ENCODE peak calls at places on chromosomes 13 and 19, in ten cellular contexts. L is endothelial cell of umbilical vein, R is vagina, Z is upper lobe of left lung, D is K562, O is HL-60, V is HCT116, N is Panc1, W is breast epithelium, P is stomach. G is an unnamed sample.

GRCh38 chr13:113532156-113532806 is 41.8 kb upstream of the DCUN1D2 start:
- DNase-seq in V (no peak), W (no peak), N (no peak), R (no peak), D (no peak), L (no peak), O (no peak), P (no peak), Z (no peak), G (no peak)

GRCh38 chr13:102620512-102620911 is 23.7 kb downstream of the TPP2 start:
- DNase-seq in V (no peak), N (no peak), W (no peak), Z (no peak), R (no peak), O (no peak), L (no peak), D (no peak), P (no peak), G (no peak)

GRCh38 chr19:45455707-45456499 is 11.9 kb upstream of the FOSB start:
- DNase-seq in D (peak; percentile 88), N (peak; percentile 92), L (peak; percentile 98), O (peak; percentile 96), V (peak; percentile 95), W (peak; percentile 98), P (peak; percentile 95), Z (peak; percentile 94), R (no peak), G (peak; percentile 94)

GRCh38 chr13:45331981-45332830 is 8.8 kb downstream of the TPT1 start:
- DNase-seq in Z (no peak), N (no peak), R (no peak), D (no peak), P (no peak), W (no peak), L (peak; percentile 58), O (no peak), V (peak; percentile 85), G (no peak)

GRCh38 chr13:110616103-110617101 is 1.1 kb downstream of the NAXD start:
- DNase-seq in W (peak; percentile 57), L (peak; percentile 38), R (no peak), P (peak; percentile 55), D (peak; percentile 53), V (peak; percentile 27), N (no peak), Z (no peak), O (no peak), G (no peak)

GRCh38 chr13:101424381-101425155 is 8.3 kb upstream of the NALCN start:
- DNase-seq in Z (no peak), L (peak; percentile 29), R (no peak), D (no peak), W (peak; percentile 54), P (no peak), O (no peak), V (no peak), N (no peak), G (no peak)

GRCh38 chr19:29596885-29597525 is 9.1 kb upstream of the POP4 start:
- DNase-seq in L (no peak), V (no peak), D (no peak), N (peak; percentile 33), O (no peak), P (no peak), Z (no peak), R (no peak), W (no peak), G (no peak)

GRCh38 chr13:43041368-43041921 is 18.1 kb downstream of the DNAJC15 start:
- DNase-seq in L (no peak), V (no peak), N (no peak), Z (no peak), R (no peak), D (no peak), O (no peak), P (no peak), W (no peak), G (no peak)

GRCh38 chr19:34676697-34677385 is at the start of gene SCGB2B2:
- DNase-seq in W (no peak), O (no peak), N (no peak), L (no peak), D (no peak), R (no peak), P (no peak), Z (no peak), V (peak; percentile 80), G (no peak)

GRCh38 chr13:93700115-93700514 is 473.5 kb downstream of the GPC6 start:
- DNase-seq in V (no peak), L (no peak), R (no peak), O (no peak), Z (no peak), P (no peak), W (no peak), D (no peak), N (no peak), G (no peak)

GRCh38 chr13:109628251-109628699 is 158.1 kb downstream of the IRS2 start:
- DNase-seq in D (no peak), L (no peak), Z (no peak), W (no peak), P (no peak), N (peak; percentile 10), O (no peak), V (no peak), R (no peak), G (no peak)

GRCh38 chr13:110799246-110800236 is 86.0 kb downstream of the ING1 start:
- DNase-seq in Z (no peak), O (no peak), D (no peak), V (no peak), L (peak; percentile 24), W (no peak), P (no peak), N (no peak), R (no peak), G (peak; percentile 75)

GRCh38 chr13:79870123-79870522 is 389.2 kb downstream of the NDFIP2 start:
- DNase-seq in Z (no peak), P (no peak), D (no peak), L (peak; percentile 68), O (no peak), R (no peak), N (no peak), W (no peak), V (no peak), G (no peak)

GRCh38 chr19:782195-783043 is 14.8 kb upstream of the PTBP1 start:
- DNase-seq in R (no peak), L (peak; percentile 66), O (no peak), V (no peak), Z (no peak), W (no peak), P (peak; percentile 53), D (no peak), N (no peak), G (peak; percentile 73)

GRCh38 chr13:52847682-52848432 is 583 bp downstream of the PCDH8 start:
- DNase-seq in P (no peak), O (no peak), V (no peak), N (no peak), L (no peak), R (no peak), Z (peak; percentile 81), W (no peak), D (no peak), G (no peak)

GRCh38 chr13:36190771-36191170 is 23.6 kb downstream of the SOHLH2 start:
- DNase-seq in V (no peak), P (no peak), R (no peak), W (no peak), N (no peak), L (no peak), D (no peak), Z (no peak), O (no peak), G (no peak)

GRCh38 chr19:33446918-33447293 is 73.4 kb downstream of the CEBPG start:
- DNase-seq in Z (no peak), N (no peak), V (no peak), P (no peak), L (no peak), O (no peak), W (no peak), D (no peak), R (no peak), G (peak; percentile 35)

GRCh38 chr19:4592445-4592844 is 33.0 kb upstream of the SEMA6B start:
- DNase-seq in N (no peak), O (no peak), D (no peak), R (no peak), P (no peak), Z (no peak), W (no peak), L (no peak), V (no peak), G (no peak)

GRCh38 chr13:109454167-109454917 is 332.0 kb downstream of the IRS2 start:
- DNase-seq in V (no peak), L (no peak), W (no peak), Z (no peak), N (no peak), O (no peak), P (no peak), D (no peak), R (no peak), G (no peak)

DNA sequence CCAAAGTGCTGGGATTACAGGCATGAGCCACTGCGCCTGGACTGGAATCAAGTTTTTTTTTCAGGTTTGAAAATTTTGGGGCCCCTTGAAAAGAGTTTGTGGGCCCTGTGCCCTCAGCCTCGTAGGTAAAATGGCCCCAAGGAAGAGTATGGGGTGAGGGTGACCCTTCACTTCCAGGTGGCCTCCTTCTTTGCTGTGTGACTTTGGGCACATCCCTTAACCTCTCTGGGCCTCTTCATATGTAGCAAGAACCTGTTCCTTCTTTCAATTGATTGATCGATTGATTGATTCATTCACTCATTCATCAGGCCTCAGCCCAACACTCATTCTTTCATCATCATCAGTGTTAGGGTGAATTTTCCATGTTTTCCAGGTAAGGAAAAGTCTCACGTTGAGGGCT is 3.4 kb upstream of the TMEM221 start:
- DNase-seq in P (no peak), V (no peak), R (no peak), D (no peak), W (no peak), L (no peak), N (no peak), O (no peak), Z (no peak), G (no peak)
- TF ChIP-seq CTCF in P (no peak), V (no peak), R (no peak), D (no peak), W (no peak), L (no peak), N (no peak), O (no peak), Z (no peak), G (no peak)

GRCh38 chr19:31260171-31260933 is 88.9 kb downstream of the TSHZ3 start:
- DNase-seq in W (no peak), N (no peak), L (no peak), D (no peak), P (peak; percentile 13), Z (no peak), O (no peak), V (no peak), R (peak; percentile 74), G (no peak)
- TF ChIP-seq POLR2AphosphoS5 in W (no peak), N (no peak), L (no peak), D (no peak), P (no peak), Z (no peak), O (no peak), V (no peak), R (no peak), G (no peak)

GRCh38 chr13:106521101-106521799 is 14.2 kb downstream of the EFNB2 start:
- DNase-seq in W (no peak), V (no peak), P (no peak), N (no peak), D (no peak), L (no peak), Z (no peak), R (no peak), O (no peak), G (no peak)
- H3K4me3 ChIP-seq in W (no peak overlapping the region), V (no peak overlapping the region), P (no peak overlapping the region), N (no peak overlapping the region), D (no peak overlapping the region), L (no peak overlapping the region), Z (no peak overlapping the region), R (no peak overlapping the region), O (no peak overlapping the region), G (no peak overlapping the region)

GRCh38 chr13:22176968-22177545 is 506.2 kb downstream of the FGF9 start:
- DNase-seq in V (no peak), Z (no peak), D (no peak), R (no peak), N (no peak), W (no peak), L (no peak), O (no peak), P (no peak), G (no peak)
- TF ChIP-seq CTCF in V (no peak), Z (no peak), D (no peak), R (no peak), N (no peak), W (no peak), L (no peak), O (no peak), P (no peak), G (no peak)

G was measured in suprapubic skin.